ENCODE peak calls at places on chromosomes 12 and 14, in four cellular contexts. R is activated B cell treated with CpG ODN at 0.5 μM for 24 hours, I is iris pigment epithelial cell, Z is substantia nigra. F is an unnamed sample.

GRCh38 chr12:124720687-124721500 is 142.8 kb downstream of the SCARB1 start:
- DNase-seq in I (peak; percentile 51), Z (no peak), R (no peak), F (no peak)

GRCh38 chr12:24069532-24070395 is 120.3 kb upstream of the SOX5 start:
- DNase-seq in R (no peak), Z (no peak), I (peak; percentile 38), F (no peak)

GRCh38 chr14:92513966-92514843 is 624 bp downstream of the RIN3 start:
- DNase-seq in R (no peak), Z (no peak), I (peak; percentile 32), F (no peak)

GRCh38 chr14:84592770-84593169 is 937.2 kb upstream of the FLRT2 start:
- DNase-seq in Z (no peak), I (no peak), R (no peak), F (no peak)

GRCh38 chr14:86124328-86124727 is 594.4 kb downstream of the FLRT2 start:
- DNase-seq in I (no peak), Z (no peak), R (no peak), F (no peak)

GRCh38 chr12:76768566-76768965 is 4.7 kb downstream of the ZDHHC17 start:
- DNase-seq in R (no peak), I (peak; percentile 52), Z (no peak), F (no peak)

GRCh38 chr12:104473374-104473983 is 16.7 kb downstream of the CHST11 start:
- DNase-seq in R (no peak), Z (no peak), I (no peak), F (peak; percentile 33)

GRCh38 chr12:16530268-16530865 is 75.6 kb downstream of the LMO3 start:
- DNase-seq in I (no peak), Z (no peak), R (no peak), F (no peak)

GRCh38 chr14:31692376-31692781 is 131.2 kb downstream of the NUBPL start:
- DNase-seq in Z (no peak), I (peak; percentile 9), R (no peak), F (no peak)

GRCh38 chr12:91910871-91911388 is 234.7 kb downstream of the BTG1 start:
- DNase-seq in I (no peak), R (no peak), Z (no peak), F (no peak)

GRCh38 chr12:113465808-113466769 is 5.6 kb downstream of the LHX5 start:
- DNase-seq in R (no peak), I (no peak), Z (no peak), F (no peak)

GRCh38 chr14:20757963-20758362 is 10.2 kb upstream of the EDDM3B start:
- DNase-seq in I (no peak), R (no peak), Z (no peak), F (peak; percentile 32)

GRCh38 chr14:92991536-92991935 is 68.6 kb downstream of the CHGA start:
- DNase-seq in Z (no peak), R (no peak), I (no peak), F (no peak)

GRCh38 chr12:108930155-108930554 is 50.3 kb downstream of the DAO start:
- DNase-seq in I (no peak), Z (no peak), R (no peak), F (no peak)

F was measured in activated CD4-positive, alpha-beta memory T cell treated with anti-CD3 and anti-CD28 coated beads, Interleukin-2, amount 10 ng/mL, durations not matched to agents 7 days and 5 days.